ENCODE peak calls at places on chromosomes 16 and 17, in ten cellular contexts. A is NCI-H1930, V is NCI-H146, D is EL, J is H54, F is naive B cell, R is fibroblast of the conjunctiva, T is NCI-H1092, M is putamen, I is transverse colon. N is an unnamed sample.

GRCh38 chr16:70703041-70703834 is 17.4 kb upstream of the MTSS2 start:
- DNase-seq in A (no peak), V (no peak), D (peak; percentile 90), J (peak; percentile 65), F (no peak), R (peak; percentile 81), T (peak; percentile 31), M (no peak), I (peak; percentile 47), N (no peak)

GRCh38 chr16:48901712-48902374 is 291.9 kb upstream of the N4BP1 start:
- DNase-seq in A (no peak), V (no peak), D (no peak), J (no peak), F (no peak), R (no peak), T (peak; percentile 9), M (no peak), I (no peak), N (no peak)

GRCh38 chr16:78596348-78596995 is 497.0 kb downstream of the WWOX start:
- DNase-seq in A (no peak), V (no peak), D (no peak), J (no peak), F (no peak), R (no peak), T (no peak), M (no peak), I (no peak), N (no peak)

GRCh38 chr17:13600475-13601316 is 1.0 kb downstream of the HS3ST3A1 start:
- DNase-seq in A (no peak), V (no peak), D (peak; percentile 64), J (no peak), F (no peak), R (no peak), T (no peak), M (no peak), I (no peak), N (no peak)

GRCh38 chr16:46830417-46830901 is 521 bp downstream of the C16orf87 start:
- DNase-seq in A (no peak), V (peak; percentile 49), D (no peak), J (no peak), F (no peak), R (no peak), T (no peak), M (no peak), I (peak; percentile 48), N (no peak)

GRCh38 chr16:85017151-85017550 is 5.8 kb upstream of the ZDHHC7 start:
- DNase-seq in A (no peak), V (no peak), D (no peak), J (no peak), F (no peak), R (no peak), T (no peak), M (no peak), I (no peak), N (peak; percentile 56)

GRCh38 chr16:1706386-1707192 is 594 bp downstream of the MAPK8IP3 start:
- DNase-seq in A (no peak), V (peak; percentile 67), D (peak; percentile 29), J (peak; percentile 52), F (no peak), R (no peak), T (no peak), M (peak; percentile 34), I (no peak), N (peak; percentile 15)

GRCh38 chr16:64122177-64122576 is 999.7 kb downstream of the CDH11 start:
- DNase-seq in A (no peak), V (no peak), D (no peak), J (no peak), F (no peak), R (no peak), T (no peak), M (no peak), I (no peak), N (no peak)

GRCh38 chr17:72609501-72609900 is 483.0 kb downstream of the SLC39A11 start:
- DNase-seq in A (no peak), V (no peak), D (peak; percentile 52), J (peak; percentile 73), F (no peak), R (no peak), T (no peak), M (no peak), I (peak; percentile 67), N (peak; percentile 72)

GRCh38 chr17:59845595-59846390 is 47.0 kb downstream of the TUBD1 start:
- DNase-seq in A (peak; percentile 58), V (peak; percentile 93), D (peak; percentile 61), J (no peak), F (no peak), R (no peak), T (peak; percentile 74), M (no peak), I (peak; percentile 81), N (peak; percentile 86)

GRCh38 chr17:39084558-39084957 is 66.9 kb downstream of the PLXDC1 start:
- DNase-seq in A (no peak), V (no peak), D (no peak), J (no peak), F (no peak), R (no peak), T (no peak), M (no peak), I (no peak), N (no peak)

GRCh38 chr16:59697746-59698145 is 963.6 kb upstream of the GOT2 start:
- DNase-seq in A (no peak), V (no peak), D (peak; percentile 28), J (no peak), F (no peak), R (no peak), T (no peak), M (no peak), I (no peak), N (no peak)

GRCh38 chr17:47299239-47299910 is 24.4 kb upstream of the EFCAB13 start:
- DNase-seq in A (no peak), V (no peak), D (no peak), J (no peak), F (no peak), R (no peak), T (no peak), M (no peak), I (no peak), N (no peak)

GRCh38 chr17:38728290-38728831 is 1.8 kb upstream of the CISD3 start:
- DNase-seq in A (no peak), V (no peak), D (no peak), J (no peak), F (peak; percentile 75), R (no peak), T (no peak), M (no peak), I (peak; percentile 52), N (no peak)

GRCh38 chr17:149897-150575 is 12.7 kb downstream of the SCGB1C2 start:
- DNase-seq in A (no peak), V (no peak), D (no peak), J (no peak), F (no peak), R (no peak), T (no peak), M (no peak), I (no peak), N (no peak)

GRCh38 chr16:66375451-66375850 is 9.0 kb downstream of the CDH5 start:
- DNase-seq in A (no peak), V (no peak), D (no peak), J (no peak), F (no peak), R (no peak), T (no peak), M (no peak), I (no peak), N (no peak)

GRCh38 chr16:66270333-66270927 is 96.1 kb upstream of the CDH5 start:
- DNase-seq in A (peak; percentile 10), V (peak; percentile 56), D (peak; percentile 68), J (peak; percentile 80), F (peak; percentile 18), R (peak; percentile 28), T (peak; percentile 46), M (peak; percentile 34), I (peak; percentile 61), N (peak; percentile 23)

GRCh38 chr17:62923515-62924150 is 42.4 kb upstream of the TANC2 start:
- DNase-seq in A (no peak), V (no peak), D (no peak), J (no peak), F (no peak), R (no peak), T (no peak), M (no peak), I (no peak), N (no peak)

GRCh38 chr16:58652741-58653140 is 23.1 kb upstream of the CNOT1 start:
- DNase-seq in A (no peak), V (peak; percentile 41), D (peak; percentile 51), J (no peak), F (no peak), R (no peak), T (no peak), M (no peak), I (no peak), N (no peak)

GRCh38 chr16:2482181-2483107 is 7.5 kb downstream of the TBC1D24 start:
- DNase-seq in A (no peak), V (no peak), D (peak; percentile 78), J (no peak), F (no peak), R (peak; percentile 48), T (peak; percentile 75), M (peak; percentile 65), I (peak; percentile 38), N (no peak)

GRCh38 chr16:35752012-35752772 is 2292.8 kb downstream of the TP53TG3F start:
- DNase-seq in A (no peak), V (no peak), D (no peak), J (no peak), F (no peak), R (no peak), T (no peak), M (no peak), I (no peak), N (no peak)

GRCh38 chr17:43217614-43218087 is 6.0 kb downstream of the TMEM106A start:
- DNase-seq in A (no peak), V (no peak), D (no peak), J (no peak), F (no peak), R (no peak), T (no peak), M (no peak), I (no peak), N (no peak)

GRCh38 chr16:89131783-89132182 is 38.1 kb downstream of the ACSF3 start:
- DNase-seq in A (no peak), V (no peak), D (no peak), J (no peak), F (no peak), R (no peak), T (no peak), M (no peak), I (no peak), N (no peak)